ENCODE peak calls at places on chromosomes 2 and 18, in six cellular contexts. E, C, Z, I, Q and L are unnamed samples.

GRCh38 chr2:107146181-107146580 is 260.2 kb upstream of the ST6GAL2 start:
- DNase-seq in E (no peak), I (no peak), Q (no peak), Z (no peak), C (no peak), L (no peak)

GRCh38 chr2:209577376-209578357 is 153.8 kb downstream of the MAP2 start:
- DNase-seq in E (no peak), I (peak; percentile 61), Q (no peak), Z (peak; percentile 62), C (peak; percentile 12), L (no peak)

GRCh38 chr18:63119647-63120046 is 199.9 kb downstream of the BCL2 start:
- DNase-seq in Q (no peak), C (peak; percentile 11), Z (peak; percentile 39), I (peak; percentile 47), E (no peak), L (no peak)

GRCh38 chr2:38377501-38378258 is 607 bp upstream of the ATL2 start:
- DNase-seq in Q (no peak), E (no peak), Z (peak; percentile 60), C (peak; percentile 17), I (no peak), L (peak; percentile 71)

GRCh38 chr2:162075689-162076132 is 1.7 kb upstream of the DPP4 start:
- DNase-seq in Z (no peak), E (no peak), C (no peak), Q (peak; percentile 51), I (no peak), L (no peak)

GRCh38 chr2:86706220-86706619 is 13.9 kb upstream of the RMND5A start:
- DNase-seq in E (no peak), Q (no peak), C (no peak), Z (no peak), I (no peak), L (no peak)

GRCh38 chr2:232977438-232977971 is 35.6 kb downstream of the NGEF start:
- DNase-seq in I (no peak), Z (no peak), Q (no peak), E (no peak), C (no peak), L (no peak)

GRCh38 chr2:98134138-98134537 is 47.2 kb downstream of the VWA3B start:
- DNase-seq in C (no peak), I (peak; percentile 54), Z (no peak), Q (no peak), E (no peak), L (no peak)

GRCh38 chr18:40534748-40535147 is 1420.3 kb upstream of the PIK3C3 start:
- DNase-seq in E (no peak), Z (peak; percentile 53), Q (peak; percentile 87), C (no peak), I (no peak), L (peak; percentile 85)

GRCh38 chr18:59565957-59566356 is 131.3 kb downstream of the CCBE1 start:
- DNase-seq in I (no peak), Q (no peak), E (no peak), C (no peak), Z (no peak), L (no peak)

GRCh38 chr2:102698369-102699111 is 63.3 kb upstream of the TMEM182 start:
- DNase-seq in Z (peak; percentile 62), C (no peak), I (no peak), Q (peak; percentile 81), E (peak; percentile 50), L (peak; percentile 64)

GRCh38 chr18:61738042-61738441 is 154.8 kb downstream of the RNF152 start:
- DNase-seq in I (no peak), Q (no peak), C (no peak), Z (no peak), E (no peak), L (no peak)

GRCh38 chr2:83112863-83113262 is 1346.2 kb downstream of the SUCLG1 start:
- DNase-seq in C (no peak), I (no peak), Q (no peak), Z (no peak), E (no peak), L (no peak)

GRCh38 chr2:187581125-187581896 is 27.1 kb upstream of the TFPI start:
- DNase-seq in E (peak; percentile 53), Z (peak; percentile 75), C (peak; percentile 62), I (peak; percentile 71), Q (peak; percentile 27), L (peak; percentile 4)

GRCh38 chr2:241542278-241542605 is 16.3 kb upstream of the BOK start:
- DNase-seq in Q (no peak), Z (no peak), I (no peak), E (no peak), C (no peak), L (no peak)

GRCh38 chr2:30178618-30179404 is 32.0 kb downstream of the YPEL5 start:
- DNase-seq in I (no peak), E (peak; percentile 52), Z (no peak), Q (peak; percentile 37), C (peak; percentile 22), L (no peak)

GRCh38 chr2:98912957-98913915 is 22.8 kb downstream of the CRACDL start:
- DNase-seq in Q (peak; percentile 91), E (no peak), Z (peak; percentile 64), C (no peak), I (no peak), L (peak; percentile 87)

GRCh38 chr2:140349695-140350094 is 1569.5 kb upstream of the NXPH2 start:
- DNase-seq in C (no peak), Z (peak; percentile 25), I (no peak), E (no peak), Q (no peak), L (no peak)

GRCh38 chr2:154457291-154457690 is 241.2 kb upstream of the KCNJ3 start:
- DNase-seq in E (no peak), I (no peak), C (no peak), Q (no peak), Z (no peak), L (no peak)

GRCh38 chr2:42794271-42795046 is 2.1 kb upstream of the HAAO start:
- DNase-seq in C (peak; percentile 64), I (peak; percentile 68), E (peak; percentile 38), Z (no peak), Q (no peak), L (no peak)

GRCh38 chr2:217790681-217791392 is 212.0 kb downstream of the TNS1 start:
- DNase-seq in Q (peak; percentile 49), I (no peak), Z (peak; percentile 24), C (no peak), E (no peak), L (no peak)

GRCh38 chr2:204625135-204625534 is 79.9 kb downstream of the PARD3B start:
- DNase-seq in Z (peak; percentile 65), E (no peak), I (peak; percentile 10), Q (peak; percentile 16), C (peak; percentile 45), L (no peak)

GRCh38 chr18:34620258-34620861 is 89.7 kb upstream of the DTNA start:
- DNase-seq in C (no peak), Z (no peak), I (no peak), E (no peak), Q (no peak), L (no peak)

GRCh38 chr2:10650746-10651145 is 39.0 kb downstream of the NOL10 start:
- DNase-seq in E (no peak), Q (no peak), Z (no peak), C (no peak), I (no peak), L (no peak)

GRCh38 chr2:232418466-232419244 is 12.0 kb downstream of the ALPG start:
- DNase-seq in E (peak; percentile 60), Z (peak; percentile 27), I (peak; percentile 66), C (no peak), Q (peak; percentile 31), L (no peak)

DNA sequence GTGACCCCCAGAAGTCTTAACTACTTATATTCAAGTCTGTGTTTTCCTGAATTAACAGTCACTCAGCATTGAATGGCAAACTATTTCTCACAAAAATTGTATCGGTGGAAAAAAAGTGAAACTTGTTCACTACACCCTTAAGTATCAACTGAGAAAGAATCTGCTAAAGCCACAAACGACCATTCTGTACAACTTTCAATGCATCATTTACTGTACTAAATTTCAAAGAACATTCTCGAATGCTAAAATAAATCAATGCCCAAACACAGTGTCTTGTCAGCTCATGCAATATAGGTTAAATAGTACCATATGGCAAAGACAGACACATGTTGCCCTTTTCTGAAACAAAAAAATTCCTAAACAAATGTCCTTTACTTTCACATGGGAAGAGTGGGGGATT is 9.0 kb downstream of the ZNF516 start:
- DNase-seq in E (no peak), C (no peak), Z (no peak), I (no peak), Q (no peak), L (no peak)
- H3K4me2 ChIP-seq in E (no peak overlapping the region), C (no peak overlapping the region), Z (no peak overlapping the region), I (no peak overlapping the region), Q (no peak overlapping the region), L (no peak overlapping the region)

GRCh38 chr18:12990662-12990976 is 543 bp upstream of the CEP192 start:
- DNase-seq in E (no peak), Q (no peak), I (peak; percentile 79), Z (no peak), C (no peak), L (no peak)

GRCh38 chr18:12989397-12990127 is 1.6 kb upstream of the CEP192 start:
- DNase-seq in Z (no peak), E (no peak), C (no peak), I (no peak), Q (no peak), L (no peak)

GRCh38 chr18:12990977-12991838 is at the start of gene CEP192:
- DNase-seq in C (peak; percentile 98), Z (peak; percentile 98), E (peak; percentile 98), I (peak; percentile 99), Q (peak; percentile 98), L (peak; percentile 91)

GRCh38 chr18:12991839-12992216 is 666 bp downstream of the CEP192 start:
- DNase-seq in C (no peak), I (no peak), Q (no peak), E (no peak), Z (no peak), L (no peak)

GRCh38 chr18:12990128-12990485 is 1.1 kb upstream of the CEP192 start:
- DNase-seq in Q (peak; percentile 9), I (no peak), Z (no peak), E (no peak), C (no peak), L (no peak)
- H3K27ac ChIP-seq in Q (peak overlapping the region; percentile 88), I (no peak overlapping the region), Z (no peak overlapping the region), E (peak overlapping the region; percentile 93), C (peak overlapping the region; percentile 78), L (peak overlapping the region; percentile 88)

GRCh38 chr2:120346667-120347358 is 877 bp downstream of the INHBB start:
- DNase-seq in Q (peak; percentile 22), E (no peak), Z (no peak), I (peak; percentile 62), C (peak; percentile 38), L (no peak)
- H3K4me3 ChIP-seq in Q (no peak overlapping the region), E (no peak overlapping the region), Z (peak overlapping the region; percentile 90), I (peak overlapping the region; percentile 49), C (peak overlapping the region; percentile 85), L (no peak overlapping the region)

GRCh38 chr2:196170202-196170680 is 1.1 kb downstream of the STK17B start:
- DNase-seq in E (peak; percentile 24), C (peak; percentile 51), Q (peak; percentile 45), Z (peak; percentile 74), I (peak; percentile 45), L (no peak)

GRCh38 chr2:196169521-196169920 is 1.9 kb downstream of the STK17B start:
- DNase-seq in E (no peak), I (no peak), Z (peak; percentile 38), C (no peak), Q (no peak), L (no peak)

GRCh38 chr2:196166876-196167275 is 4.5 kb downstream of the STK17B start:
- DNase-seq in Z (peak; percentile 65), Q (peak; percentile 60), I (no peak), E (no peak), C (no peak), L (no peak)

GRCh38 chr2:196167666-196168065 is 3.7 kb downstream of the STK17B start:
- DNase-seq in Z (no peak), Q (no peak), I (peak; percentile 19), C (no peak), E (no peak), L (no peak)

GRCh38 chr2:196168181-196168580 is 3.2 kb downstream of the STK17B start:
- DNase-seq in C (peak; percentile 17), Q (peak; percentile 37), E (no peak), I (no peak), Z (peak; percentile 82), L (no peak)
- H3K4me2 ChIP-seq in C (peak overlapping the region; percentile 79), Q (peak overlapping the region; percentile 29), E (peak overlapping the region; percentile 81), I (peak overlapping the region; percentile 29), Z (peak overlapping the region; percentile 82), L (peak overlapping the region; percentile 80)